ENCODE peak calls at places on chromosomes 2 and 18, in four cellular contexts. E is epithelial cell of prostate, M is upper lobe of right lung, H is DND-41. B is an unnamed sample.
A peak's percentile ranks its signal among the peaks of the same experiment; 100 is the strongest.

GRCh38 chr18:71018816-71019215 is 730.0 kb downstream of the SOCS6 start:
- DNase-seq in E (no peak), M (no peak), H (no peak), B (no peak)

GRCh38 chr2:25265022-25265421 is 76.7 kb downstream of the DNMT3A start:
- DNase-seq in E (no peak), M (no peak), H (no peak), B (no peak)

GRCh38 chr18:812673-813404 is 797 bp upstream of the YES1 start:
- DNase-seq in E (peak; percentile 56), M (peak; percentile 85), H (peak; percentile 79), B (peak; percentile 50)

GRCh38 chr2:163467206-163467605 is 268.6 kb downstream of the FIGN start:
- DNase-seq in E (no peak), M (no peak), H (no peak), B (no peak)

GRCh38 chr2:183224933-183225332 is 100.7 kb downstream of the NUP35 start:
- DNase-seq in E (no peak), M (no peak), H (no peak), B (no peak)

GRCh38 chr2:197130318-197130717 is 180.3 kb downstream of the ANKRD44 start:
- DNase-seq in E (no peak), M (no peak), H (peak; percentile 31), B (no peak)

GRCh38 chr2:6657872-6658271 is 207.8 kb downstream of the CMPK2 start:
- DNase-seq in E (no peak), M (no peak), H (no peak), B (no peak)

GRCh38 chr2:22020101-22020742 is 896.5 kb downstream of the TDRD15 start:
- DNase-seq in E (no peak), M (no peak), H (no peak), B (no peak)

GRCh38 chr2:21372654-21373053 is 248.9 kb downstream of the TDRD15 start:
- DNase-seq in E (no peak), M (no peak), H (no peak), B (no peak)

GRCh38 chr18:28960146-28960545 is 783.2 kb upstream of the CDH2 start:
- DNase-seq in E (no peak), M (no peak), H (no peak), B (no peak)

GRCh38 chr2:176584333-176584732 is 315.1 kb downstream of the MTX2 start:
- DNase-seq in E (no peak), M (no peak), H (no peak), B (no peak)

GRCh38 chr2:166665991-166666940 is 172.2 kb upstream of the SCN7A start:
- DNase-seq in E (no peak), M (no peak), H (no peak), B (no peak)

GRCh38 chr2:135742307-135742838 is 718 bp downstream of the UBXN4 start:
- DNase-seq in E (peak; percentile 27), M (peak; percentile 80), H (peak; percentile 44), B (no peak)

GRCh38 chr2:231717281-231718180 is 9.2 kb downstream of the PTMA start:
- DNase-seq in E (no peak), M (peak; percentile 78), H (peak; percentile 64), B (no peak)

GRCh38 chr2:67836861-67837260 is 225.9 kb downstream of the C1D start:
- DNase-seq in E (no peak), M (no peak), H (no peak), B (no peak)

GRCh38 chr2:11746807-11747459 is 501 bp downstream of the LPIN1 start:
- DNase-seq in E (no peak), M (no peak), H (peak; percentile 35), B (no peak)

GRCh38 chr2:197010200-197011020 is 83.9 kb upstream of the PGAP1 start:
- DNase-seq in E (no peak), M (no peak), H (no peak), B (no peak)

GRCh38 chr2:11998218-11998617 is 251.8 kb downstream of the LPIN1 start:
- DNase-seq in E (no peak), M (no peak), H (peak; percentile 56), B (no peak)

GRCh38 chr2:177998006-177998405 is 74.6 kb downstream of the PDE11A start:
- DNase-seq in E (peak; percentile 2), M (no peak), H (no peak), B (no peak)

GRCh38 chr2:178473931-178474330 is 4.5 kb downstream of the FKBP7 start:
- DNase-seq in E (no peak), M (no peak), H (no peak), B (no peak)

GRCh38 chr2:147499785-147500184 is 345.0 kb upstream of the ACVR2A start:
- DNase-seq in E (no peak), M (no peak), H (no peak), B (no peak)

GRCh38 chr2:203908344-203909185 is 28.0 kb upstream of the ICOS start:
- DNase-seq in E (no peak), M (no peak), H (no peak), B (no peak)

GRCh38 chr18:58525928-58526424 is 102.9 kb downstream of the ALPK2 start:
- DNase-seq in E (no peak), M (no peak), H (no peak), B (no peak)

GRCh38 chr18:10353791-10354190 is 100.6 kb upstream of the APCDD1 start:
- DNase-seq in E (peak; percentile 27), M (no peak), H (no peak), B (no peak)

GRCh38 chr18:9466911-9467310 is 8.4 kb upstream of the RALBP1 start:
- DNase-seq in E (no peak), M (no peak), H (no peak), B (no peak)

GRCh38 chr2:241848761-241849615 is 9.7 kb downstream of the PDCD1 start:
- DNase-seq in E (no peak), M (no peak), H (no peak), B (no peak)

GRCh38 chr2:45330617-45331016 is 280.4 kb downstream of the SRBD1 start:
- DNase-seq in E (no peak), M (no peak), H (no peak), B (no peak)

GRCh38 chr2:11213090-11213638 is 57.9 kb downstream of the SLC66A3 start:
- DNase-seq in E (no peak), M (no peak), H (no peak), B (no peak)

GRCh38 chr18:71808576-71808975 is 735.6 kb downstream of the CBLN2 start:
- DNase-seq in E (no peak), M (no peak), H (no peak), B (no peak)

GRCh38 chr2:240600451-240600961 is 14.0 kb downstream of the CAPN10 start:
- DNase-seq in E (no peak), M (peak; percentile 58), H (no peak), B (no peak)

GRCh38 chr18:3103576-3103975 is 90.6 kb upstream of the LPIN2 start:
- DNase-seq in E (no peak), M (no peak), H (no peak), B (no peak)

GRCh38 chr2:111106720-111107119 is 14.0 kb upstream of the BCL2L11 start:
- DNase-seq in E (no peak), M (no peak), H (no peak), B (no peak)

GRCh38 chr2:177530513-177531039 is 138.0 kb downstream of the AGPS start:
- DNase-seq in E (no peak), M (no peak), H (no peak), B (no peak)

GRCh38 chr2:11444737-11445136 is 21.2 kb downstream of the E2F6 start:
- DNase-seq in E (no peak), M (no peak), H (no peak), B (no peak)

GRCh38 chr2:69958480-69958879 is 3.0 kb downstream of the ASPRV1 start:
- DNase-seq in E (no peak), M (peak; percentile 40), H (no peak), B (no peak)

GRCh38 chr2:45928946-45929345 is 277.5 kb downstream of the PRKCE start:
- DNase-seq in E (no peak), M (no peak), H (no peak), B (no peak)

GRCh38 chr2:33262097-33262496 is 214.4 kb upstream of the RASGRP3 start:
- DNase-seq in E (no peak), M (no peak), H (no peak), B (no peak)
- H3K27ac ChIP-seq in E (no peak overlapping the region), M (no peak overlapping the region), H (no peak overlapping the region), B (no peak overlapping the region)

GRCh38 chr2:108220942-108221541 is 18.7 kb upstream of the SULT1C3 start:
- DNase-seq in E (no peak), M (peak; percentile 39), H (no peak), B (no peak)

GRCh38 chr2:108222261-108222660 is 17.5 kb upstream of the SULT1C3 start:
- DNase-seq in E (no peak), M (peak; percentile 21), H (no peak), B (no peak)

GRCh38 chr2:108217211-108217610 is 22.6 kb upstream of the SULT1C3 start:
- DNase-seq in E (no peak), M (no peak), H (no peak), B (no peak)

GRCh38 chr2:108219688-108220087 is 20.1 kb upstream of the SULT1C3 start:
- DNase-seq in E (no peak), M (no peak), H (no peak), B (no peak)

GRCh38 chr2:108220191-108220590 is 19.6 kb upstream of the SULT1C3 start:
- DNase-seq in E (no peak), M (no peak), H (no peak), B (no peak)
- H3K27ac ChIP-seq in E (no peak overlapping the region), M (no peak overlapping the region), H (no peak overlapping the region), B (no peak overlapping the region)

GRCh38 chr18:66916834-66917233 is 312.9 kb upstream of the CDH19 start:
- DNase-seq in E (no peak), M (no peak), H (no peak), B (no peak)
- H3K27ac ChIP-seq in E (no peak overlapping the region), M (no peak overlapping the region), H (no peak overlapping the region), B (no peak overlapping the region)

DNA sequence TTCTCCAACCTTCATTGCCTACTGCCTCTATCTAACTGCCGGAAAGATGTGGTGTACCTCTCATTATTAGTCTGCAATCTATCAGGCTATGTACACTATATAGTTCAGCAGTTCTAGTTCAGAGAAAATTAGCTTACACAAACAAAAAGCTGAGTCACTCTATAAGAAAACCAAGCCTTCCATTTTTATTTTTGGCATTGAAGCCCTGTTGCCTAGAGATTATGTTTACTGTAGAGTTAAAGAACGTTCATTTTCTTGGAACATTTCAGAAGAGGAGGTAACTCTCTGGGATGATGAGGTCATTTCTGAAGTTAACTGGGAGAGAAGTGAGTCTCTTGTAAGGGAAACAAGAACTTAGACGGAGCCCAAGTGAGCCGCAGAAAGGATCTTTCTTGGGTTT is 133.5 kb downstream of the FAM124B start:
- DNase-seq in E (peak; percentile 74), M (no peak), H (no peak), B (no peak)
- H3K27ac ChIP-seq in E (peak overlapping the region; percentile 39), M (no peak overlapping the region), H (no peak overlapping the region), B (no peak overlapping the region)

DNA sequence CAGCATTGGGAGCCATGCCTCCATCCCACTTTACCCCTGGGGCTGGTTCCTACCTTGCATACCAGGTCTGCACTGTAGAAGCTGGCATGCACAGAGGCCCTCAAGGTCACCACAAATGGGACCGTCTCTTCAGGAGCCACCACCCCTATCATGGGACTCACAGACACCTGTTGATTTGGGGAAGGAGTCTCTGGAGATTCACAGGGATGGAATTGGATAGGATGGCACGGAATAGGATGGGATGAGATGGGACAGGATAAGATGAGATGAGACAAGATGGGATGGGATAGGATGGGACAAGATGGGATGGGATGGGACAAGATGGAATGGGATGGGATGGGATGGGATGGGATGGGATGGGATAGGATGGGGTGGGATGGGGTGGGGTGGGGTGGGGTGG is 16.1 kb upstream of the CRYBA2 start:
- DNase-seq in E (no peak), M (no peak), H (no peak), B (no peak)
- H3K27ac ChIP-seq in E (no peak overlapping the region), M (no peak overlapping the region), H (no peak overlapping the region), B (no peak overlapping the region)